ENCODE peak calls at places on chromosomes 6 and 20, in six cellular contexts. M, Y, W, P, U and C are unnamed samples.

GRCh38 chr20:10508060-10508459 is 73.0 kb downstream of the SLX4IP start:
- DNase-seq in U (no peak), M (no peak), Y (no peak), P (no peak), W (no peak), C (no peak)

GRCh38 chr20:57030611-57031600 is 235.5 kb downstream of the BMP7 start:
- DNase-seq in U (peak; percentile 89), Y (no peak), P (no peak), W (peak; percentile 71), M (no peak), C (no peak)

GRCh38 chr6:30260036-30260504 is 46.9 kb upstream of the TRIM26 start:
- DNase-seq in Y (no peak), M (no peak), W (no peak), P (peak; percentile 21), U (no peak), C (no peak)

GRCh38 chr6:53741417-53741816 is 53.4 kb upstream of the LRRC1 start:
- DNase-seq in P (peak; percentile 18), W (no peak), Y (no peak), U (no peak), M (no peak), C (no peak)

GRCh38 chr6:50602191-50602810 is 111.0 kb upstream of the TFAP2D start:
- DNase-seq in P (no peak), U (peak; percentile 47), M (peak; percentile 10), W (peak; percentile 8), Y (no peak), C (peak; percentile 19)

GRCh38 chr6:21342496-21342895 is 251.1 kb upstream of the SOX4 start:
- DNase-seq in W (no peak), U (no peak), P (no peak), Y (no peak), M (no peak), C (no peak)

GRCh38 chr6:163926642-163927041 is 512.1 kb downstream of the QKI start:
- DNase-seq in W (no peak), U (no peak), Y (no peak), P (no peak), M (no peak), C (no peak)

GRCh38 chr6:36033935-36034334 is 6.3 kb downstream of the MAPK14 start:
- DNase-seq in P (no peak), W (no peak), Y (no peak), U (no peak), M (no peak), C (no peak)

GRCh38 chr6:134826889-134827737 is 122.8 kb downstream of the ALDH8A1 start:
- DNase-seq in P (no peak), W (peak; percentile 60), U (no peak), Y (peak; percentile 86), M (no peak), C (no peak)

GRCh38 chr6:30061766-30062458 is 847 bp downstream of the POLR1H start:
- DNase-seq in P (no peak), W (no peak), Y (no peak), M (no peak), U (peak; percentile 49), C (no peak)

GRCh38 chr6:90025418-90026089 is 131.3 kb downstream of the GJA10 start:
- DNase-seq in M (no peak), U (no peak), W (peak; percentile 71), Y (no peak), P (no peak), C (no peak)